ENCODE peak calls at places on chromosomes 4 and X, in ten cellular contexts. O is bronchial epithelial cell; S is posterior vena cava; J is T-helper 9 cell; F is A549; D is activated CD8-positive, alpha-beta memory T cell treated with anti-CD3 and anti-CD28 coated beads for 1 hour; C is stomach; Z is activated CD4-positive, alpha-beta memory T cell treated with anti-CD3 and anti-CD28 coated beads, Interleukin-2, amount 10 ng/mL, durations not matched to agents 7 days and 5 days; W is suprapubic skin; H is progenitor cell of endocrine pancreas. R is an unnamed sample.

GRCh38 chrX:2703991-2704369 is 12.9 kb downstream of the CD99 start:
- DNase-seq in O (peak), S (peak), J (no peak), F (no peak), D (no peak), C (no peak), Z (no peak), W (no peak), H (no peak), R (peak)

GRCh38 chr4:76867880-76868655 is 29.9 kb downstream of the SOWAHB start:
- DNase-seq in O (no peak), S (no peak), J (no peak), F (no peak), D (no peak), C (peak), Z (no peak), W (no peak), H (peak), R (no peak)

GRCh38 chrX:43909159-43909558 is 26.9 kb upstream of the MAOB start:
- DNase-seq in O (no peak), S (no peak), J (no peak), F (no peak), D (no peak), C (no peak), Z (no peak), W (no peak), H (no peak), R (no peak)

GRCh38 chr4:15400276-15400675 is 27.6 kb upstream of the C1QTNF7 start:
- DNase-seq in O (no peak), S (no peak), J (no peak), F (no peak), D (no peak), C (no peak), Z (no peak), W (no peak), H (no peak), R (no peak)

GRCh38 chr4:14415146-14415545 is 587.1 kb upstream of the CPEB2 start:
- DNase-seq in O (peak), S (no peak), J (no peak), F (no peak), D (no peak), C (no peak), Z (no peak), W (no peak), H (peak), R (peak)

GRCh38 chr4:21134994-21135393 is 434.7 kb downstream of the PACRGL start:
- DNase-seq in O (peak), S (no peak), J (no peak), F (no peak), D (no peak), C (no peak), Z (no peak), W (no peak), H (no peak), R (peak)

GRCh38 chr4:176342384-176342783 is 22.6 kb downstream of the SPCS3 start:
- DNase-seq in O (no peak), S (no peak), J (no peak), F (no peak), D (no peak), C (no peak), Z (no peak), W (no peak), H (no peak), R (no peak)

GRCh38 chr4:105895609-105896460 is 564 bp downstream of the NPNT start:
- DNase-seq in O (peak), S (peak), J (no peak), F (peak), D (no peak), C (no peak), Z (no peak), W (peak), H (peak), R (no peak)

GRCh38 chr4:153345011-153345981 is 808 bp downstream of the MND1 start:
- DNase-seq in O (peak), S (no peak), J (peak), F (peak), D (peak), C (no peak), Z (peak), W (peak), H (no peak), R (peak)

GRCh38 chr4:6908397-6909112 is 1.1 kb upstream of the TBC1D14 start:
- DNase-seq in O (no peak), S (no peak), J (no peak), F (no peak), D (no peak), C (no peak), Z (no peak), W (peak), H (no peak), R (peak)

GRCh38 chrX:134894373-134894895 is 96.4 kb upstream of the SMIM10 start:
- DNase-seq in O (no peak), S (no peak), J (no peak), F (no peak), D (no peak), C (no peak), Z (no peak), W (no peak), H (no peak), R (no peak)

GRCh38 chr4:122758033-122758432 is 25.5 kb downstream of the BBS12 start:
- DNase-seq in O (peak), S (no peak), J (no peak), F (no peak), D (no peak), C (no peak), Z (no peak), W (no peak), H (no peak), R (peak)

GRCh38 chr4:149823770-149824221 is 8.2 kb upstream of the IQCM start:
- DNase-seq in O (peak), S (no peak), J (no peak), F (peak), D (no peak), C (no peak), Z (no peak), W (no peak), H (no peak), R (peak)

GRCh38 chr4:89712141-89712540 is 124.8 kb downstream of the SNCA start:
- DNase-seq in O (no peak), S (no peak), J (no peak), F (no peak), D (no peak), C (no peak), Z (no peak), W (no peak), H (no peak), R (peak)

GRCh38 chr4:149980941-149981340 is 97.3 kb upstream of the DCLK2 start:
- DNase-seq in O (peak), S (no peak), J (peak), F (peak), D (no peak), C (peak), Z (peak), W (no peak), H (no peak), R (peak)

GRCh38 chrX:39984191-39984956 is 113.4 kb downstream of the BCOR start:
- DNase-seq in O (peak), S (peak), J (no peak), F (no peak), D (no peak), C (no peak), Z (no peak), W (no peak), H (no peak), R (peak)

GRCh38 chr4:29309050-29309449 is 1411.1 kb upstream of the PCDH7 start:
- DNase-seq in O (peak), S (no peak), J (no peak), F (no peak), D (no peak), C (no peak), Z (no peak), W (no peak), H (no peak), R (peak)

GRCh38 chr4:39312821-39313220 is 53.3 kb downstream of the RFC1 start:
- DNase-seq in O (no peak), S (no peak), J (no peak), F (no peak), D (no peak), C (no peak), Z (no peak), W (no peak), H (no peak), R (no peak)

R was measured in fibroblast of mammary gland.